ENCODE peak calls at places on chromosomes 5 and 9, in four cellular contexts. U is GM06990, H is HT1080, B is BE2C. F is an unnamed sample.

GRCh38 chr5:16754621-16755020 is 137.8 kb upstream of the RETREG1 start:
- DNase-seq in U (no peak), H (no peak), B (no peak), F (peak; percentile 61)

GRCh38 chr5:179223528-179223927 is 121.7 kb downstream of the ADAMTS2 start:
- DNase-seq in U (no peak), H (no peak), B (no peak), F (no peak)

GRCh38 chr5:72096602-72097205 is 10.6 kb upstream of the MAP1B start:
- DNase-seq in U (no peak), H (peak; percentile 75), B (peak; percentile 54), F (no peak)

GRCh38 chr5:153267506-153267905 is 223.0 kb upstream of the GRIA1 start:
- DNase-seq in U (no peak), H (peak; percentile 3), B (no peak), F (no peak)

GRCh38 chr5:107572800-107573368 is 97.9 kb downstream of the EFNA5 start:
- DNase-seq in U (no peak), H (no peak), B (no peak), F (no peak)

GRCh38 chr9:115063058-115063850 is 54.7 kb downstream of the TNC start:
- DNase-seq in U (no peak), H (peak; percentile 62), B (no peak), F (no peak)

GRCh38 chr5:177309351-177310191 is 2.1 kb downstream of the MXD3 start:
- DNase-seq in U (peak; percentile 72), H (peak; percentile 88), B (peak; percentile 80), F (peak; percentile 82)

GRCh38 chr5:3656803-3657202 is 61.2 kb downstream of the IRX1 start:
- DNase-seq in U (no peak), H (no peak), B (no peak), F (no peak)

GRCh38 chr5:1478333-1478732 is 33.1 kb upstream of the SLC6A3 start:
- DNase-seq in U (no peak), H (no peak), B (no peak), F (peak; percentile 12)

GRCh38 chr9:113609562-113610318 is 146.2 kb downstream of the RGS3 start:
- DNase-seq in U (no peak), H (no peak), B (peak; percentile 6), F (no peak)

GRCh38 chr9:4620881-4621555 is 41.1 kb upstream of the PLPP6 start:
- DNase-seq in U (no peak), H (no peak), B (no peak), F (no peak)

GRCh38 chr9:33447404-33448158 is at the start of gene AQP3:
- DNase-seq in U (peak; percentile 57), H (peak; percentile 24), B (peak; percentile 85), F (peak; percentile 93)

GRCh38 chr5:7848296-7848695 is 2.6 kb downstream of the CFAP90 start:
- DNase-seq in U (no peak), H (no peak), B (no peak), F (no peak)

GRCh38 chr5:155728146-155728856 is 598.7 kb upstream of the SGCD start:
- DNase-seq in U (no peak), H (no peak), B (peak; percentile 51), F (peak; percentile 85)

GRCh38 chr5:159362190-159362589 is 31.9 kb upstream of the IL12B start:
- DNase-seq in U (no peak), H (no peak), B (no peak), F (no peak)

GRCh38 chr9:89592963-89593775 is 11.6 kb upstream of the GADD45G start:
- DNase-seq in U (no peak), H (peak; percentile 45), B (no peak), F (peak; percentile 45)

GRCh38 chr5:97929383-97929782 is 746.3 kb upstream of the RIOK2 start:
- DNase-seq in U (no peak), H (peak; percentile 10), B (no peak), F (no peak)

GRCh38 chr5:6632324-6632930 is 417 bp downstream of the NSUN2 start:
- DNase-seq in U (no peak), H (no peak), B (peak; percentile 39), F (no peak)

GRCh38 chr9:15430920-15431844 is 8.5 kb downstream of the SNAPC3 start:
- DNase-seq in U (no peak), H (no peak), B (no peak), F (no peak)

GRCh38 chr5:3197699-3198098 is 397.9 kb upstream of the IRX1 start:
- DNase-seq in U (no peak), H (no peak), B (no peak), F (peak; percentile 79)

GRCh38 chr5:164252-164651 is 27.0 kb upstream of the LRRC14B start:
- DNase-seq in U (no peak), H (no peak), B (peak; percentile 20), F (peak; percentile 17)

GRCh38 chr5:120749737-120750136 is 285.6 kb downstream of the PRR16 start:
- DNase-seq in U (no peak), H (no peak), B (no peak), F (no peak)

GRCh38 chr9:20623021-20623747 is 885 bp upstream of the MLLT3 start:
- DNase-seq in U (peak; percentile 66), H (peak; percentile 13), B (no peak), F (peak; percentile 20)

GRCh38 chr5:128799945-128800344 is 165.3 kb upstream of the SLC27A6 start:
- DNase-seq in U (no peak), H (no peak), B (peak; percentile 6), F (no peak)

GRCh38 chr5:169190860-169191259 is 110.1 kb downstream of the SLIT3 start:
- DNase-seq in U (no peak), H (no peak), B (no peak), F (no peak)

GRCh38 chr5:135130526-135131215 is 96.6 kb upstream of the PITX1 start:
- DNase-seq in U (no peak), H (peak; percentile 18), B (no peak), F (no peak)

GRCh38 chr9:1759009-1759408 is 256.1 kb upstream of the SMARCA2 start:
- DNase-seq in U (peak; percentile 79), H (peak; percentile 7), B (no peak), F (no peak)

F was measured in glutamatergic neuron.